ENCODE peak calls at places on chromosomes 1 and 21, in seven cellular contexts. Y is IMR-90, N is hepatic stellate cell, U is NCI-H187, S is hepatocyte, J is AG09319, Q is ovary. A is an unnamed sample.

GRCh38 chr1:21870611-21871010 is 58.5 kb downstream of the LDLRAD2 start:
- DNase-seq in S (no peak), N (no peak), U (no peak), J (no peak), Q (no peak), Y (no peak), A (no peak)

GRCh38 chr1:47440052-47440848 is 2.4 kb downstream of the FOXD2 start:
- DNase-seq in U (no peak), N (no peak), S (no peak), Q (no peak), Y (no peak), J (no peak), A (no peak)

GRCh38 chr1:10639301-10640078 is 157.0 kb downstream of the CASZ1 start:
- DNase-seq in Q (no peak), Y (no peak), S (no peak), U (no peak), J (no peak), N (no peak), A (no peak)

GRCh38 chr21:44083631-44084291 is 23.4 kb upstream of the PWP2 start:
- DNase-seq in Q (no peak), J (no peak), U (no peak), S (no peak), Y (no peak), N (no peak), A (no peak)

GRCh38 chr21:41752231-41752681 is 14.6 kb downstream of the RIPK4 start:
- DNase-seq in U (no peak), N (peak), Q (no peak), S (peak), Y (peak), J (no peak), A (no peak)

GRCh38 chr1:20212099-20212684 is 25.9 kb upstream of the PLA2G2C start:
- DNase-seq in Q (no peak), J (no peak), Y (no peak), S (no peak), N (no peak), U (no peak), A (no peak)

GRCh38 chr1:36696261-36696940 is 213.7 kb upstream of the CSF3R start:
- DNase-seq in U (no peak), S (no peak), Q (no peak), J (no peak), Y (no peak), N (no peak), A (no peak)

GRCh38 chr1:219710529-219711194 is 97.8 kb upstream of the ZC3H11B start:
- DNase-seq in J (no peak), Y (peak), N (no peak), Q (no peak), S (no peak), U (no peak), A (no peak)

GRCh38 chr1:16334655-16335340 is 17.5 kb downstream of the FBXO42 start:
- DNase-seq in Y (no peak), N (no peak), S (no peak), J (no peak), Q (no peak), U (no peak), A (no peak)

GRCh38 chr1:62208087-62208486 is 13.4 kb downstream of the L1TD1 start:
- DNase-seq in Q (no peak), Y (no peak), J (no peak), S (no peak), N (no peak), U (no peak), A (no peak)

GRCh38 chr1:51910182-51910581 is 31.7 kb upstream of the NRDC start:
- DNase-seq in Q (no peak), J (no peak), Y (no peak), U (no peak), N (no peak), S (no peak), A (no peak)

GRCh38 chr1:165075725-165076370 is 280.7 kb downstream of the LMX1A start:
- DNase-seq in N (peak), U (no peak), Q (no peak), Y (peak), J (no peak), S (peak), A (no peak)

GRCh38 chr1:63651110-63651776 is 58.0 kb downstream of the PGM1 start:
- DNase-seq in J (no peak), Y (peak), N (no peak), S (no peak), U (no peak), Q (no peak), A (no peak)

GRCh38 chr1:67590329-67590728 is 94.7 kb upstream of the GADD45A start:
- DNase-seq in N (peak), J (no peak), S (no peak), Y (peak), Q (no peak), U (no peak), A (no peak)

GRCh38 chr1:87763498-87763897 is 434.8 kb downstream of the LMO4 start:
- DNase-seq in U (no peak), J (no peak), Q (no peak), S (no peak), Y (peak), N (no peak), A (no peak)

GRCh38 chr1:232635778-232636356 is 5.9 kb upstream of the SIPA1L2 start:
- DNase-seq in S (peak), U (no peak), J (peak), Y (peak), Q (no peak), N (peak), A (no peak)

GRCh38 chr1:218620956-218621355 is 275.8 kb downstream of the TGFB2 start:
- DNase-seq in U (no peak), S (no peak), N (peak), J (no peak), Q (no peak), Y (peak), A (no peak)

GRCh38 chr21:29025328-29025713 is 853 bp downstream of the USP16 start:
- DNase-seq in U (no peak), S (peak), Y (peak), J (no peak), Q (no peak), N (peak), A (no peak)

GRCh38 chr1:54507471-54507870 is 40.6 kb upstream of the ACOT11 start:
- DNase-seq in U (no peak), J (no peak), Y (no peak), Q (no peak), N (no peak), S (no peak), A (no peak)

GRCh38 chr1:58047265-58047858 is 499.2 kb downstream of the OMA1 start:
- DNase-seq in S (peak), Q (no peak), U (no peak), Y (no peak), J (no peak), N (peak), A (no peak)

GRCh38 chr1:208556461-208556860 is 312.3 kb upstream of the PLXNA2 start:
- DNase-seq in J (no peak), S (no peak), N (no peak), Q (no peak), Y (no peak), U (no peak), A (no peak)

GRCh38 chr1:216076751-216077150 is 346.5 kb downstream of the USH2A start:
- DNase-seq in Q (no peak), S (no peak), J (no peak), Y (no peak), N (no peak), U (no peak), A (no peak)

GRCh38 chr1:78157162-78157561 is 111.4 kb downstream of the GIPC2 start:
- DNase-seq in Y (peak), N (no peak), J (no peak), U (no peak), Q (no peak), S (no peak), A (no peak)

GRCh38 chr1:33005812-33006465 is 30.7 kb downstream of the AK2 start:
- DNase-seq in Q (no peak), S (no peak), J (no peak), Y (no peak), N (no peak), U (no peak), A (no peak)

GRCh38 chr1:210201671-210202070 is 30.9 kb upstream of the SERTAD4 start:
- DNase-seq in Q (no peak), U (no peak), J (no peak), S (no peak), N (peak), Y (peak), A (no peak)